ENCODE peak calls at places on chromosomes 13 and 19, in four cellular contexts. I, H, G and N are unnamed samples.

GRCh38 chr13:37966266-37966665 is 96.7 kb upstream of the TRPC4 start:
- DNase-seq in I (no peak), H (no peak), G (no peak), N (no peak)

GRCh38 chr19:14432817-14433453 is at the start of gene PKN1:
- DNase-seq in I (no peak), H (no peak), G (peak; percentile 71), N (peak; percentile 90)

GRCh38 chr19:50039968-50040367 is 14.2 kb downstream of the ZNF473 start:
- DNase-seq in I (no peak), H (no peak), G (no peak), N (no peak)

GRCh38 chr19:10818306-10819123 is 17.5 kb downstream of the TMED1 start:
- DNase-seq in I (no peak), H (no peak), G (no peak), N (no peak)

GRCh38 chr13:107713314-107713713 is 502.0 kb downstream of the LIG4 start:
- DNase-seq in I (no peak), H (no peak), G (no peak), N (no peak)

GRCh38 chr19:13164370-13165090 is 14.3 kb downstream of the IER2 start:
- DNase-seq in I (peak; percentile 84), H (no peak), G (peak; percentile 31), N (no peak)

GRCh38 chr13:50437252-50437651 is 406.2 kb downstream of the DLEU7 start:
- DNase-seq in I (no peak), H (no peak), G (no peak), N (no peak)

GRCh38 chr13:25688524-25688923 is 316.8 kb downstream of the ATP8A2 start:
- DNase-seq in I (no peak), H (no peak), G (no peak), N (no peak)

GRCh38 chr19:2984196-2984490 is 6.8 kb downstream of the TLE6 start:
- DNase-seq in I (peak; percentile 93), H (peak; percentile 70), G (no peak), N (no peak)

GRCh38 chr19:2982983-2983350 is 5.6 kb downstream of the TLE6 start:
- DNase-seq in I (peak; percentile 97), H (peak; percentile 92), G (no peak), N (no peak)

GRCh38 chr19:2982556-2982955 is 5.2 kb downstream of the TLE6 start:
- DNase-seq in I (no peak), H (no peak), G (no peak), N (peak; percentile 16)

GRCh38 chr19:2981898-2982297 is 4.5 kb downstream of the TLE6 start:
- DNase-seq in I (no peak), H (no peak), G (no peak), N (no peak)

DNA sequence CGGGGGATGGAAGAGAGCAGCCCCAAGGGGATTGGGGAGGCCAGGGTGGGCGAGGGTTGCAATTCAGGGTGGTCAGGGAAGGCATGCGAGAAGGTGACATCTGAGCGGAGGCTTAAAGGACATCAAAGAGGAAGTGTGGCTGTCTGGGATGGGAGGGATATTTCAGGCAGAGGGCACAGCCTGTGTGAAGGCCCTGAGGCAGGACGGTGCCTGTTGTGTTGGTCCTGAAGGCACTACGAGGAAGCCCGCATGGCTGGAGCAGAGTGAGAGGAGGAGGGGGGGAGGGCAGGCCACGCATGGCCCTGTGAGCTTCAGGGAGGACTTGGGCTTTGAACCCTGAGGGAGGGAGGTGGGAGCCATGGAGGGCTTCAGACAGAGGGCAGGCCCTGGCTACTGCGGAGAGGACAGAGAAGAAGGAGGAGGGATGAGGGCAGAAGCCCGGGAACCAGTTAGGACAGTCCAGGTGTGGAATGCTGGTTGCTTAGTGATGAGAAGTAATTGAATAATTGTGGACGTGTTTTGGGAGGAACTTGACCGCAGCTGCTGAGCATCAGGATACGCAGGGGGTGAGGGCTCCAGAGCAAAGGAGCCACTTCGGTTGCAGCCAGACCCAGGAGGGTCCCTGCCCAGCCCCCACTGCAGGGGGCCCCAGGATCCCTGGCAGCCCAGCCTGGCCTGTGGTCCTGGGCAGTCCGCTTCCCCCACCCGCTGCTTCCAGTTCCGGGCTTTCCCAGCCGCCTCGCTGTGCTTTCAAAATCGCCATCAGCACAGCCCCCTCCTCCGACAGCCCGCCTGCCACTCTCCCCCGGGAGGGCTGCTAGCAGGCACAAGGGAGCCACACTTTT is 6.2 kb downstream of the TLE6 start:
- DNase-seq in I (no peak), H (no peak), G (no peak), N (peak; percentile 46)
- TF ChIP-seq CTCF in I (no peak), H (no peak), G (no peak), N (no peak)

GRCh38 chr13:41909524-41909923 is 51.4 kb downstream of the VWA8 start:
- DNase-seq in I (no peak), H (no peak), G (no peak), N (no peak)

GRCh38 chr13:41900918-41901317 is 60.0 kb downstream of the VWA8 start:
- DNase-seq in I (no peak), H (no peak), G (no peak), N (no peak)

DNA sequence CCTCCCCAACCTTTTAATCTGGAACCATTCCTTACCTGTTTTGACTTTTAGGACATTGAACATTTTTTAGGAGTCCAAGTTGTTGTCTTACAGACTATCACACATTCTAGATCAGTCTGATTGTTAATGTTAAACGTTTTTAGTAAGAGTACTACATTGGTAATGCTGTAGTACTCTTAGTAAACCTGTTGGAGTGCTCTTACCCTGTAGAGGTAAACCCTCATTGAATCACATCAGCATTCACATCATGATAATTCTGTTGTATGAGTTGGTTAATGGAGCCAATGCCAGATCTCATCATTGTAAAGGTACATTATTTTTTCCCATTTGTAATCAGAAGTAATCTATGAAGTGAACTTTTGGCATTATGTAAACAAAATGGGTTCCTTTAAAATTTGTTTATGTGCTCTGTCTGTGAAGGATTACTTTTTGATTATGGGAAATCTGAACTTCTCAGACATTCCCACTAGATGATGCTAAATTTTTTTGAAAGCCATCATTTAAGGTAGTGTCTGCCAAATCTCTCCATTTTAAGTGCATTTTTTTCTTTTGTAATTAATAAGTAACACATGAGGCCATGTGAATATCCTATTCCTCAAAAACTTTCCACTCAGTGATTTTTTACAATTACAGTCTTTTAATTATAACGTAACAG is 55.2 kb downstream of the VWA8 start:
- DNase-seq in I (no peak), H (no peak), G (peak; percentile 70), N (peak; percentile 30)
- TF ChIP-seq CTCF in I (no peak), H (no peak), G (peak; percentile 71), N (peak; percentile 41)

GRCh38 chr13:69585656-69586055 is 522.0 kb upstream of the ATXN8OS start:
- DNase-seq in I (no peak), H (no peak), G (no peak), N (no peak)
- TF ChIP-seq CTCF in I (no peak), H (no peak), G (no peak), N (no peak)

GRCh38 chr19:5154129-5154798 is 185.4 kb downstream of the KDM4B start:
- DNase-seq in I (peak; percentile 69), H (no peak), G (peak; percentile 50), N (peak; percentile 70)
- TF ChIP-seq CTCF in I (no peak), H (peak; percentile 10), G (peak; percentile 68), N (peak; percentile 61)

DNA sequence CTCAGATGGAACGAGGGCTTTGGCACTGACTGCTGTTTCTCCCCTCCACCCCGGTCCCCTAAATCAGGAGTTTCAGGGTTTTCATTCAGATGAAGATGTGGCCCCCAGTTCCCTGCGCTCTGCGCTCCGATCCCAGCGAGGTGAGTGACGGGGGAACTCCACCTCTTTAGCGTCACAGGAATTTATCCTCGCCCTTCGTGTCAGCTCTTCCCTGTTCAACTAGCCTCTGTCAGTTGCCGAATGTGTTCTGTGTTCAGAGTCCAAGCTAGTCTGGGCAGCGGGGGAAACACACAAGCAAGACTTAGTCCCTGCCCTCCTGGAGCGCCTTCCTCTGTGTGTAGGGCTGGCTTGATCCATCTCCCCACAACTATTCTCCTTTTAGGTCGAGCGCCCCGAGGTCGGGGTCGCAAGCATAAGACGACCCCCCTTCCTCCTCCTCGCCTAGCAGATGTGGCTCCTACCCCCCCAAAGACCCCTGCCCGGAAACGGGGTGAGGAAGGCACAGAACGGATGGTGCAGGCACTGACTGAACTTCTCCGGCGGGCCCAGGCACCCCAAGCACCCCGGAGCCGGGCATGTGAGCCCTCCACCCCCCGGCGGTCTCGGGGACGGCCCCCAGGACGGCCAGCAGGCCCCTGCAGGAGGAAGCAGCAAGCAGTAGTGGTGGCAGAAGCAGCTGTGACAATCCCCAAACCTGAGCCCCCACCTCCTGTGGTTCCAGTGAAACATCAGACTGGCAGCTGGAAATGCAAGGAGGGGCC is 1.8 kb downstream of the KMT2B start:
- DNase-seq in I (peak; percentile 73), H (no peak), G (no peak), N (no peak)
- TF ChIP-seq CTCF in I (no peak), H (no peak), G (no peak), N (no peak)

GRCh38 chr13:79340490-79340889 is 65.6 kb downstream of the RBM26 start:
- DNase-seq in I (no peak), H (no peak), G (no peak), N (no peak)

GRCh38 chr13:79336971-79337370 is 69.1 kb downstream of the RBM26 start:
- DNase-seq in I (no peak), H (no peak), G (no peak), N (no peak)

GRCh38 chr13:79341202-79341601 is 64.9 kb downstream of the RBM26 start:
- DNase-seq in I (no peak), H (no peak), G (no peak), N (no peak)

DNA sequence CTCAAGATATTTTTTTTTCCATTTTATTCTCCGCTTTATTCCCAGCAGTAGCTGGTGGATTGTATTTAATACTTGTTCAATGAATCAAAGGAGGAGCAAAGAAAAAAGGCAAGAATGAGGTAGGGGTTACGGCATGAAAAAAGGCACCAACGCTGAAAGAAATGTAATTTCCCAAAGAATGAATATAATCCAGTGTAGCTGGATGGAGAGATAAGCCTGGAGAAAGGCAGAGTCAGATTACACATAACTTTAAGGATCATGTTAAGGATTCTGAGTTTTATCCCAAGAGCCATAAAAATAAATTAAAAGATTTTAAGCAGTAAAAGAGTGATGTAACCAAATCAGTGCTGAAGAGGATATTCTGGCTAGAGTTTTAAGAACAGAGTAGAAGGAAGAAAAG is 67.7 kb downstream of the RBM26 start:
- DNase-seq in I (no peak), H (no peak), G (no peak), N (no peak)
- TF ChIP-seq CTCF in I (no peak), H (no peak), G (no peak), N (no peak)

DNA sequence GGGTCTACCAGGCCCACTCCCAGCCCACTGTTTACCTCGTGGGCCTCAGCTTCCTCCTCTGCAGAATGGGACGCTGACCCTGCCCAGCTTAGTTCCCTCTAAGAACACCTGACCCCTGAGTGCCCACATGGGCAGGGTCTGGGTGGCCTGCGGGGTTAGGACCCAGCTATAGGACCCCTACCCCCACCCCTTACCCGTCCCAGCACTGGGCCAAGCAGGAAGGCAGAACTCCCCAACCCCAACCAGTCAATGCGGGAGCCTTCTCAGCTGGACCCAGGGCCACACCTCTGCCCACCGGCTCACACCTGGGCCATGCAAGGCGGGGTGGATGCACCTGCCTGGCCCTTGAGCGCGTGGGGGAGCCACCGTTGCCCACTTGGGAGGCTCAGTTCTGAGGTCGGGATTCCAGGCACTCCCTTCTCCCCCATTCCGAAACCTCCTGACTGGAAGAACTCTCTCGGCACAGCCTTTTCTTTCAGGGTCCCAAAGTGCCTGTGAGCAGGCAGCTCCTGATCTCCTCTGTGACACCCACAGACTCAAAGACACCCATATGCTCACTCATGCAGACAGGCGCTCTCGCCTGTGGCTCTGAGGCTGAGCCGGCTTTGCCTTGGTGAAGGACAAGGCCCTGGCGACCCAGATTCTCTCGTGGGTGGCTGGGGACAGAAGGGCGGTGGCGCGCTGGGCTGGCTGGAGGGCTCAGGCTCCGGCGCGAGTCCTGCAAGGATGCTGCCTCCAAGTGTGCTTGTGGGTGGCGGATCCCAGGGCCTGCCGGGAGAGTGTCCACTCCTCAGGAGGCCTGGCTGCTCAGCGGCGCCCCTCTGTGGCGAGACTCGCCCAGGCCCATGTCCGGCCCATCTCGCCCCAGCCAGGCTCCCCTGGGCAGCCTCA is 27.9 kb upstream of the PARP4 start:
- DNase-seq in I (no peak), H (no peak), G (no peak), N (peak; percentile 18)
- TF ChIP-seq CTCF in I (no peak), H (no peak), G (no peak), N (peak; percentile 20)